ENCODE peak calls at places on chromosomes 1 and 21, in eight cellular contexts. V is breast epithelium, R is iris pigment epithelial cell, J is astrocyte of the spinal cord, P is DMS153, H is NCI-H2171 treated with DMSO at 0.1 percent for 48 hours, X is GDM1, Z is naive B cell. F is an unnamed sample.

GRCh38 chr1:232468249-232468648 is 161.7 kb downstream of the SIPA1L2 start:
- DNase-seq in V (no peak), R (no peak), J (no peak), P (no peak), H (no peak), X (no peak), Z (no peak), F (no peak)

GRCh38 chr1:58886611-58887010 is 102.8 kb upstream of the JUN start:
- DNase-seq in V (no peak), R (no peak), J (no peak), P (no peak), H (no peak), X (no peak), Z (no peak), F (no peak)

GRCh38 chr1:175178056-175178455 is 14.5 kb downstream of the KIAA0040 start:
- DNase-seq in V (no peak), R (no peak), J (no peak), P (no peak), H (no peak), X (no peak), Z (no peak), F (no peak)

GRCh38 chr1:5830771-5831599 is 161.2 kb downstream of the NPHP4 start:
- DNase-seq in V (no peak), R (no peak), J (no peak), P (peak), H (no peak), X (no peak), Z (no peak), F (no peak)

GRCh38 chr1:162248854-162249535 is 127.7 kb downstream of the SPATA46 start:
- DNase-seq in V (no peak), R (no peak), J (peak), P (peak), H (no peak), X (no peak), Z (no peak), F (peak)

GRCh38 chr1:102970496-102971078 is 137.7 kb downstream of the COL11A1 start:
- DNase-seq in V (no peak), R (peak), J (peak), P (peak), H (peak), X (no peak), Z (peak), F (peak)

GRCh38 chr1:152495066-152495675 is 15.4 kb upstream of the LCE5A start:
- DNase-seq in V (no peak), R (peak), J (no peak), P (no peak), H (peak), X (peak), Z (no peak), F (peak)

GRCh38 chr1:8472668-8473067 is 154.8 kb downstream of the SLC45A1 start:
- DNase-seq in V (no peak), R (no peak), J (no peak), P (no peak), H (no peak), X (no peak), Z (peak), F (no peak)

GRCh38 chr1:41151846-41152245 is 90.3 kb downstream of the SCMH1 start:
- DNase-seq in V (no peak), R (peak), J (no peak), P (no peak), H (no peak), X (no peak), Z (no peak), F (peak)

GRCh38 chr21:34128124-34128523 is 54.7 kb downstream of the MRPS6 start:
- DNase-seq in V (no peak), R (peak), J (no peak), P (no peak), H (no peak), X (no peak), Z (no peak), F (no peak)

GRCh38 chr1:110771245-110772022 is 96.7 kb upstream of the KCNA3 start:
- DNase-seq in V (peak), R (no peak), J (no peak), P (no peak), H (no peak), X (no peak), Z (no peak), F (no peak)

GRCh38 chr21:43731891-43732711 is 13.2 kb downstream of the PDXK start:
- DNase-seq in V (no peak), R (no peak), J (no peak), P (no peak), H (peak), X (no peak), Z (no peak), F (no peak)

GRCh38 chr1:65508051-65508450 is 87.6 kb downstream of the LEPR start:
- DNase-seq in V (no peak), R (no peak), J (no peak), P (no peak), H (no peak), X (no peak), Z (no peak), F (peak)

F was measured in EH.